ENCODE peak calls at places on chromosomes 13 and 19, in five cellular contexts. B is K562, F is GM12892, T is HepG2, U is GM12878. J is an unnamed sample.

GRCh38 chr13:87867426-87867825 is 196.3 kb downstream of the SLITRK5 start:
- DNase-seq in B (no peak), F (no peak), T (no peak), U (no peak), J (no peak)

GRCh38 chr13:83878691-83879410 is 3.4 kb downstream of the SLITRK1 start:
- DNase-seq in B (no peak), F (no peak), T (no peak), U (no peak), J (no peak)

GRCh38 chr13:46983881-46984280 is 87.0 kb upstream of the HTR2A start:
- DNase-seq in B (no peak), F (no peak), T (peak), U (peak), J (peak)

GRCh38 chr13:19089315-19089714 is 92.3 kb downstream of the TUBA3C start:
- DNase-seq in B (peak), F (no peak), T (peak), U (no peak), J (no peak)

GRCh38 chr19:33641261-33641660 is 19.5 kb downstream of the CHST8 start:
- DNase-seq in B (no peak), F (no peak), T (no peak), U (no peak), J (no peak)

GRCh38 chr19:19276386-19276785 is 3.3 kb upstream of the TM6SF2 start:
- DNase-seq in B (no peak), F (peak), T (no peak), U (no peak), J (no peak)

GRCh38 chr19:42466521-42467436 is 24.0 kb upstream of the CXCL17 start:
- DNase-seq in B (no peak), F (peak), T (no peak), U (no peak), J (peak)

GRCh38 chr13:105008606-105009005 is 1526.9 kb downstream of the EFNB2 start:
- DNase-seq in B (no peak), F (no peak), T (no peak), U (no peak), J (no peak)

GRCh38 chr13:27358420-27358819 is 66.0 kb upstream of the GTF3A start:
- DNase-seq in B (no peak), F (no peak), T (no peak), U (no peak), J (no peak)

GRCh38 chr13:65966991-65967451 is 1263.1 kb downstream of the PCDH9 start:
- DNase-seq in B (peak), F (no peak), T (peak), U (no peak), J (no peak)

GRCh38 chr19:29662604-29663404 is 2.5 kb upstream of the PLEKHF1 start:
- DNase-seq in B (peak), F (no peak), T (no peak), U (no peak), J (no peak)

GRCh38 chr19:41537789-41538188 is 38.2 kb upstream of the CEACAM21 start:
- DNase-seq in B (peak), F (no peak), T (peak), U (no peak), J (no peak)

GRCh38 chr13:41595298-41595697 is 137.9 kb downstream of the RGCC start:
- DNase-seq in B (no peak), F (no peak), T (no peak), U (no peak), J (no peak)

GRCh38 chr19:54391589-54392061 is 23.6 kb upstream of the TTYH1 start:
- DNase-seq in B (no peak), F (no peak), T (peak), U (no peak), J (no peak)

GRCh38 chr13:45975337-45975736 is 77.2 kb downstream of the ZC3H13 start:
- DNase-seq in B (no peak), F (no peak), T (no peak), U (no peak), J (no peak)

DNA sequence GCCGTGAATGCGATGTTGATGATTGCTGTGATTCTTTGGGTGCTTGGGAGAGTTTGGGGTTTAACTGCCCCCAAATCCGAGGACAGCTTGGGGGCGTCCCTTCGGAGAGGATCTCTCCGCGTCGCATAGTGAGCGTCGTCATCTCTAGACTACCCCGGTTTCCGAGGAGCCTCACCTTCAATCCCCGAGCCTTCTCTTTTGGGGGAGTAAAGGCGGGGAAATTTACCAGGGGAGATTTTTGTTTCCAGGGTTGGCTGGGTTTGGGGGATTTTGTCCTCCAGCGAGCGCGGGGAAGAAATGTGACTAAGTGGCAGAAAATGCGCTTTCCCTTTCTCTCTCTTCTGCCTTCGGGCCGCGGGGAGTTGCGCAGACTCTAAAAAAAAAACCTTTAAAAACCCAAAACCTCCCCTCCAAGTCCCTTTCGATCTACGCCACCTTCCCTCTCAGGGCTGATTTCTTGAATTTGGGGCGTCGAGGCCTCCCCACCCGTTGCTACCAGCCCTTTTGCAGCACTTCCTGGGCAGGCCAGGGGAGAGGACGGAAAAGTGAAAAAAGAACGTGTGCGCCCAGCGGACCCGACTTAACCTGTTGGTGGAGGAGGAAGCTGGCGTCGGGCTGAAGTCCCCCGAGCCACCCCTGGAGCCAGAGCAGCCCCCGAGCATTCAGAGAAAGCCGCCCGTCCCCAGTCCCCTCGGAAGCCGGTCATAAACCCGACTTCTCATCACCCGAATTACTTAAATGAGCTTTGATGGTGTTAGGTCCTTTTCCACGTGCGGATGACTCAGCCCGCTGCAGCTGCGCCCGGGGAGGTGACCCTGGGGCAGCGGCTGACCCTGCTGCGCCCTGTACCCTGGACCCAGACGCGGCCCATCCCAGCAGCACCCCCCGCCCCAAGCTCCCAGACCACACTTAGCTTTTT is 17.7 kb downstream of the NFIX start:
- DNase-seq in B (peak), F (peak), T (peak), U (no peak), J (peak)
- TF ChIP-seq TAF1 in B (no peak), F (no peak), T (no peak), U (no peak), J (no peak)

GRCh38 chr19:44732235-44733014 is 16.1 kb upstream of the BCL3 start:
- DNase-seq in B (no peak), F (no peak), T (no peak), U (no peak), J (no peak)

GRCh38 chr19:44737238-44738160 is 11.0 kb upstream of the BCL3 start:
- DNase-seq in B (peak), F (no peak), T (peak), U (no peak), J (no peak)

GRCh38 chr19:44734357-44734756 is 14.2 kb upstream of the BCL3 start:
- DNase-seq in B (no peak), F (no peak), T (no peak), U (no peak), J (no peak)

GRCh38 chr19:44738161-44738535 is 10.4 kb upstream of the BCL3 start:
- DNase-seq in B (no peak), F (no peak), T (no peak), U (no peak), J (no peak)

DNA sequence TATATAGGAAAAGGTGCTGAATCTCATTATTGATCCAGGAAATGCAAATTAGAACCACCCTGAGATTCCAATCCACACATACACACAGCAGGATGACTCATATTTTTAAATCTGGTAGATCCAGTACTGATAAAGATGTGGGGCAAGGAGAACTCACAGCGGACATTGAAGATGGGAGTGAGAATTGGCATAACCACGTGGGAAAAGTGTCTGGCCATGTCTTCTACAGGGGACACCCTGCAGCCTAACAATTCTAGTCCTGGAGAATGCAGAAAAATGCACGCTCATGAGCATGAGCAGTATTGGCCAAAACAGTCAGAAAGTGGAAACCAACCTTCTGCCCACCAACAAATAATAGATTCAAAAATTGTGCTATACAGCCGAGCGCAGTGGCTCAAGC is 13.5 kb upstream of the BCL3 start:
- DNase-seq in B (no peak), F (no peak), T (no peak), U (no peak), J (no peak)
- TF ChIP-seq POLR2A in B (no peak), F (no peak), T (no peak), U (no peak), J (peak)

GRCh38 chr19:15439078-15439799 is 10.5 kb downstream of the WIZ start:
- DNase-seq in B (no peak), F (no peak), T (no peak), U (no peak), J (no peak)
- TF ChIP-seq TAF1 in B (no peak), F (no peak), T (no peak), U (no peak), J (no peak)

DNA sequence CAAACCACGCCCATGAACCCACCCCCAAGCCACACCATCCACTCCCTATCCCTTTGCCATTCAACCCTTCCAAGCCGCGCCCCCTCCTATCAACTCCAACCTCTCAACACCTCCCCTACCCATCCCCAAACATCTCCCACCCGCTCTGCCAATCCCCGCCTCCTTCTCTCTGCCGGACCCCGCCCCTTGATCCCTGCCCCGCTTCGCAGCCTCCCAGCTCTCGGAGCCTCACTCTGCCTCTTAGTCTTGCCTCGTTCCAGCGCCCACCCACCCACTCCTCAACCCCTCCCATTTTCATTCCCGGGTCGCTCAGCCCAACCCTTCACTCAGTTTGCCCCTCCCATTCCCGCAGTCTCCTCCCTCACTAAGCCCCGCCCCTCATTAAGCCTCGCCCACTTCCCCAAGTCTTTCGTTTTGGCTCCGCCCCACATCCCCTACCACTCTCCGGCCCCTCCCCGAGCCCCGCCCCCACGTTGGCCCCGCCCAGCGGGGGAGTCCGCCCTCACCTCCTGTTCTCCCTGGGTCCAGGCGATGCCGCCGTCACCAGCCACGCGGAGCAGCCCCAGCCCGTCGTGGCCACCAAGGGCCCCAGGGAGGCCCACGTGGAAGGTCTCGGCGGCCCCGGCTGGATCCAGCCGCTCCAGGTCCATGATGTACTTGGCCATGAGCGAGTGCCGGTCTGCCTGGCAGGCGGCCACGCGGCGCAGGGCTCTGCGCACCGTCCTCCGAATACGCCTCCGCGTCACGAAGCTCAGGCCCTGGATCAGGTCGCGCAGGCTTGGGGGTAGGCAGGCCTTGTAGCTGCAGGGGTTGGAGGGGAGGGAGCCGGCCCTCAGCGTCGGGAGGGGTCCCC is 5.7 kb downstream of the JAK3 start:
- DNase-seq in B (peak), F (no peak), T (no peak), U (no peak), J (peak)
- TF ChIP-seq POLR2A in B (peak), F (no peak), T (no peak), U (peak), J (no peak)

GRCh38 chr19:18090545-18091216 is 3.9 kb upstream of the IL12RB1 start:
- DNase-seq in B (peak), F (no peak), T (no peak), U (no peak), J (no peak)
- TF ChIP-seq TAF1 in B (no peak), F (no peak), T (no peak), U (no peak), J (no peak)

DNA sequence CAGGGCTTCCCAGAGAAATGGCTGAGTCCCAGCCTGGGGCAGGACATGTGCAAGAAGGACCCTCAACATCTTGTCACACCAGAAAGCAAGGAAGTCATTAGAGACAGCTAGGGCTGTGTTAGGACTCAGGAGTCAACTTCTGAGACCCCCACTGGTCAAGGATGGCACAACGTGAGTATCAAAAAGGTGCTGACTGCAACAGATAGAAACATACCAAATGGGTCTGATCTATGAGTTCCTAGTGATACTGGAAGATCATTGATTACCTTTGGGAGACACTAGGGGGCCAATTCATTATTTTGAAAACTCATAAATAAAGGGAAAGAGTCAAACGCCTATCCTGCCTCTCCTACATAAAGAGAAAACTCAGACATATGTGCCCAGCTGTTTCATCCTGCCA is 73.5 kb upstream of the GJB6 start:
- DNase-seq in B (no peak), F (no peak), T (no peak), U (no peak), J (no peak)
- TF ChIP-seq POLR2A in B (no peak), F (no peak), T (no peak), U (no peak), J (no peak)

GRCh38 chr19:12379732-12380443 is 14.4 kb upstream of the ZNF442 start:
- DNase-seq in B (no peak), F (no peak), T (no peak), U (no peak), J (no peak)

GRCh38 chr19:12374026-12374425 is 8.5 kb upstream of the ZNF442 start:
- DNase-seq in B (no peak), F (no peak), T (no peak), U (no peak), J (no peak)
- TF ChIP-seq TAF1 in B (no peak), F (no peak), T (no peak), U (no peak), J (no peak)

GRCh38 chr13:29540334-29540733 is 55.2 kb downstream of the SLC7A1 start:
- DNase-seq in B (no peak), F (no peak), T (no peak), U (no peak), J (no peak)

GRCh38 chr13:29540799-29541198 is 54.7 kb downstream of the SLC7A1 start:
- DNase-seq in B (no peak), F (no peak), T (no peak), U (no peak), J (no peak)

GRCh38 chr13:29539866-29540265 is 55.6 kb downstream of the SLC7A1 start:
- DNase-seq in B (no peak), F (no peak), T (no peak), U (no peak), J (no peak)

GRCh38 chr13:29543230-29544215 is 52.0 kb downstream of the SLC7A1 start:
- DNase-seq in B (peak), F (peak), T (peak), U (peak), J (peak)

DNA sequence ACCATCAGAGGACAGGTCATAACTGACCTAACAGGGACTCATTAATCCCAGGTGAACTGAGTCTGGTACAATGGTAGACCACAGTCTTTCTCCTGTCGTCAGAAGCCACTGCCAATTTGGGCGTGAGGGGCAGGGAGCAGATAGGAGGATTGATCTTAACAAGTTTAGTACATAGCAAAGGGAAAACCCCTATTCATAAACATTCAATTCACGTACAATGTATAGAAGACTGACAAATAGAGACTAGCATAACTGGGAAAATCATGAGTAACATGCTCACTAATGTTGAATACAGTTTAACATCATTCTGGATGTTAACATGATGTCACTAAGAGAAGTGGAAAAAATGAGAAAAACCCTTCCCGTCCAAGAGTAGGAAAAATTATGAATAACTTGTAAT is 54.1 kb downstream of the SLC7A1 start:
- DNase-seq in B (no peak), F (no peak), T (no peak), U (no peak), J (no peak)
- TF ChIP-seq POLR2A in B (no peak), F (no peak), T (no peak), U (no peak), J (no peak)

J was measured in GM12891.